ENCODE peak calls at places on chromosomes 7 and 10, in four cellular contexts. K is A549, T is tibial nerve, R is stomach. H is an unnamed sample.

GRCh38 chr7:44765579-44766415 is 17.1 kb downstream of the ZMIZ2 start:
- DNase-seq in K (no peak), R (no peak), T (no peak), H (no peak)

GRCh38 chr10:121406823-121407545 is 191.3 kb downstream of the FGFR2 start:
- DNase-seq in T (no peak), K (no peak), R (no peak), H (no peak)

GRCh38 chr7:52741670-52742069 is 293.8 kb upstream of the POM121L12 start:
- DNase-seq in R (no peak), T (no peak), K (no peak), H (no peak)

GRCh38 chr7:54116956-54117355 is 425.2 kb upstream of the VSTM2A start:
- DNase-seq in T (no peak), R (no peak), K (no peak), H (no peak)

GRCh38 chr7:66307591-66308215 is 102.6 kb downstream of the TPST1 start:
- DNase-seq in T (no peak), K (no peak), R (peak), H (no peak)

GRCh38 chr7:64892116-64892515 is 11.0 kb upstream of the ZNF273 start:
- DNase-seq in R (no peak), K (no peak), T (no peak), H (no peak)

GRCh38 chr7:15652776-15653290 is 33.6 kb downstream of the MEOX2 start:
- DNase-seq in R (no peak), K (no peak), T (no peak), H (no peak)

GRCh38 chr10:13183625-13184024 is 22.3 kb downstream of the MCM10 start:
- DNase-seq in R (no peak), T (no peak), K (no peak), H (no peak)

GRCh38 chr10:36209480-36209879 is 567.4 kb upstream of the FZD8 start:
- DNase-seq in K (no peak), T (no peak), R (no peak), H (no peak)

GRCh38 chr7:141600139-141600538 is 48.9 kb downstream of the AGK start:
- DNase-seq in R (no peak), T (no peak), K (no peak), H (no peak)

GRCh38 chr7:2138146-2138765 is 94.5 kb downstream of the MAD1L1 start:
- DNase-seq in R (no peak), K (no peak), T (no peak), H (peak)

GRCh38 chr7:22255834-22256233 is 101.1 kb downstream of the RAPGEF5 start:
- DNase-seq in R (peak), K (no peak), T (no peak), H (no peak)

GRCh38 chr10:95819620-95820329 is 63.8 kb downstream of the ENTPD1 start:
- DNase-seq in T (no peak), K (no peak), R (no peak), H (no peak)

GRCh38 chr7:36158321-36158605 is 5.2 kb downstream of the EEPD1 start:
- DNase-seq in T (no peak), K (no peak), R (no peak), H (no peak)

GRCh38 chr10:16996530-16996964 is 133.1 kb downstream of the CUBN start:
- DNase-seq in R (no peak), K (no peak), T (no peak), H (no peak)

GRCh38 chr7:50142421-50143113 is 49.5 kb upstream of the ZPBP start:
- DNase-seq in T (no peak), K (no peak), R (no peak), H (no peak)

GRCh38 chr10:1188556-1189135 is 132.5 kb downstream of the WDR37 start:
- DNase-seq in R (no peak), K (no peak), T (peak), H (no peak)

GRCh38 chr7:5476001-5476400 is 52.4 kb upstream of the TNRC18 start:
- DNase-seq in R (no peak), T (no peak), K (no peak), H (no peak)

GRCh38 chr10:16995867-16996529 is 133.6 kb downstream of the CUBN start:
- DNase-seq in K (no peak), R (no peak), T (no peak), H (no peak)

GRCh38 chr7:40551685-40552576 is 417.1 kb downstream of the SUGCT start:
- DNase-seq in R (no peak), K (no peak), T (no peak), H (no peak)

GRCh38 chr7:155069992-155070827 is at the start of gene HTR5A:
- DNase-seq in R (peak), T (peak), K (peak), H (peak)

GRCh38 chr7:81478664-81479063 is 291.2 kb downstream of the HGF start:
- DNase-seq in R (peak), T (no peak), K (no peak), H (peak)

GRCh38 chr7:27108390-27109127 is 6.1 kb upstream of the HOXA2 start:
- DNase-seq in K (no peak), T (no peak), R (no peak), H (peak)
- TF ChIP-seq POLR2A in K (no peak), T (no peak), R (no peak), H (peak)

GRCh38 chr10:22624289-22624738 is 90.1 kb downstream of the PIP4K2A start:
- DNase-seq in T (no peak), K (no peak), R (no peak), H (no peak)
- TF ChIP-seq EP300 in T (peak), K (peak), R (no peak), H (no peak)

DNA sequence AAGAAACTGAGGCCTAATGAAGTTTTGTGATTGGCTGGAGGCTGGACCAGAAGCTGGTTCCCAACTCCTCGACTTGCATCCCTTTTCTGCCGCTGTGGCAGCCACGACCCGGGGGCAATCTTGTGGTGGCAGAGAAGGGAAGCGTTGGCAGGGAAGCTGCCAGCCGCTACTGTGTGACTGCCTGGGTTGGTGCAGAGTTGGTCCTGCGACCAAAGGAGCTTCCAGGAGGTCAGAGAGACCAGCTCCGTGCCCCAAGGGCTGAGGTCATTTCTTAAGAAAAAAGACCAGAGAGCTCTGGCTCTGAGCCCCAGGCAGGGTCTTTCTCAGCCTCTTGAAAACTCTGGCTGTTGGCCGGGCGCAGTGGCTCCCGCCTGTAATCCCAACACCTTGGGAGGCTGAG is 47.2 kb downstream of the PRF1 start:
- DNase-seq in T (no peak), K (no peak), R (no peak), H (no peak)
- TF ChIP-seq CTCF in T (no peak), K (no peak), R (no peak), H (no peak)

DNA sequence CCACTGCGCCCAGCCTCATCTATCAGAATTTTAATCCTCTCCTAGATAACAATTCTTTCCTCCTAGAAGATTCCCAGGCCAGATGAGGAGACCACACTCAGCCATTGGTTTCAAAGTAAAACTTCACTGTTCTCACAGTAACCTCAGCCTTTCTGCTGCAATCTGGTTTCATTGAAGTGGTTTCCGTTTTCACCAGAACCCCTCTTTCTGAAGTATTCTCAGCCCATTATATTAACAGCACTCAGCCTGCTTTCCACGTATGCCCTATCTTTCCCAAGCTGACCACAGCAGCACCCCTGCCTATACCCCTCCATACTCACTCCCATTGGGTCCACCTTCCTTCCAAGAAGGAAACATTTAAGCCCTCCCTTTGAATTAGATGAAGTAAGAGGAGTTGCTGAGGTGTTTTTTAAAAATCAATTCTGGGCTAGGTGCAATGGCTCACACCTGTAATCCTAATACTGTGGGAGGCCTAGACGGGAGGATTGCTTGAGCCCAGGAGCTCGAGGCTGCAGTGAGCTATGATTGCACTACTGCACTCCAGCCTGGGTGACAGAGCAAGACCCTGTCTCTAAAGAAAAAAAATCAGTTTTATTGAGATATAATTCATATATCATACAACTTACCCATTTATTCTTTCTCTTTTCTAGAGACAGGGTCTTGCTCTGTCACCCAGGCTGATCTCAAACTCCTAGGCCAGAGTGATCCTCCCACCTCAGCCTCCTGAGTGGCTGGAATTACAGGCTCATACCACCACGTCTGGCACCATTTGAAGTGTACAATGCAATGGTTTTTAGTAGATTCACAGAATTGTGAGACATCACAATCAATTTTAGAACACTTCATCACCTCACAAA is 11.3 kb downstream of the PLAU start:
- DNase-seq in T (no peak), K (no peak), R (no peak), H (no peak)
- TF ChIP-seq POLR2A in T (no peak), K (no peak), R (no peak), H (no peak)

DNA sequence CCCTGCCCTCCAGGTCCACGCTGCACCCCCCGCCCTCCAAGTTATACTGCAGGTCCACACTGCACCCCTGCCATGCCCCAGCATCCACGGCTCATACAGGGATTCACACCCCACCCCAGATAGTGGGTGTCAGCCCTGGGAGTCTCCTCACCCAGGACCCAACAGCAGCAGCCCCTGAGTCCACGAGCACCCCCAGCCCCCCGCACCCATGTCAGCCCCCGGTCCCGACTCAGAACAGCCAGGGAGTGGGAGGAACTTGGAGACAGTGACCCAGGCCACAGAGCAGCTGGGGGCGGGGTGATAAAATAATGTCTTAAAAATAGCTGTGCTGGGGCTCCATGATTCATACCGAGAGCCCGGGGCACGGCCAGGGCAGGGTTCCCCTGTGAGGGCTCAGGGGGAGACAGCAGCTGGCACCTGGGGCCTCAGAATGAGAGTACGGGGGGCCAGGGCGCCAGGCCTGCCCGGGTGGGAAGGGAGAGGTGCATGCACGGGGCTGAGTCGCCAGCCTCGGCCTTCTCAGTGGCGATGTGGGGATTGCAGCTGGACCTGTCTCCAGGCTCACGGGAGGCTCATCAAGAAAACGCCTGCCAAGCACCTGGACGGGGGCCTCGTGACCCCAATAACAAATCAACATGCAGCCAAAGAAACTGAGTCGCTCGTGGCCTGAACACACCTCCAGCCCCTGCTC is 29.8 kb downstream of the ADAP1 start:
- DNase-seq in R (peak), T (no peak), K (no peak), H (peak)
- TF ChIP-seq EP300 in R (no peak), T (no peak), K (no peak), H (no peak)

DNA sequence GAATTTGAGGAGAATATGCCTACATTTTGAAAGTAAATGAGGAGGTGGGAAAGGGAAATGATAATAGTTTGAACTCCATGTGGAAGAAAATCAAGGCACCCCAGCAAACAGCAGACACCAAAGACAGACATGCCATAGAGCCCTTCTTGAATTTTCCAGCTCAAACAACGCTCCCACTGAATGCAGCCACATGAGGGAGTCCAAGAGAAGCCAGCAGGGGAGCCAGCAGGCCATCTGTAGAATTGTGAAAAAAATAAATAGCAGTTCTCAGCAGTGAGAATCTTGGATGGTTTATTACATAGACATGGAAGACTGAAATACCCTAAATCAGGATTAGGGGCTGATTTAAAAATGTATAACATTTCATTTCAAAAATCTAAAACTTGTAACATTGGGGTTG is 1567.3 kb upstream of the LRRTM3 start:
- DNase-seq in K (no peak), T (no peak), R (no peak), H (no peak)
- TF ChIP-seq CTCF in K (peak), T (no peak), R (no peak), H (no peak)

GRCh38 chr7:137656850-137657232 is 189.9 kb downstream of the DGKI start:
- DNase-seq in R (no peak), T (no peak), K (no peak), H (no peak)

GRCh38 chr7:137655804-137656203 is 191.0 kb downstream of the DGKI start:
- DNase-seq in R (no peak), K (no peak), T (no peak), H (no peak)

GRCh38 chr7:137656227-137656849 is 190.4 kb downstream of the DGKI start:
- DNase-seq in T (peak), K (peak), R (peak), H (peak)

GRCh38 chr7:137657476-137658193 is 189.1 kb downstream of the DGKI start:
- DNase-seq in R (no peak), T (no peak), K (no peak), H (no peak)

DNA sequence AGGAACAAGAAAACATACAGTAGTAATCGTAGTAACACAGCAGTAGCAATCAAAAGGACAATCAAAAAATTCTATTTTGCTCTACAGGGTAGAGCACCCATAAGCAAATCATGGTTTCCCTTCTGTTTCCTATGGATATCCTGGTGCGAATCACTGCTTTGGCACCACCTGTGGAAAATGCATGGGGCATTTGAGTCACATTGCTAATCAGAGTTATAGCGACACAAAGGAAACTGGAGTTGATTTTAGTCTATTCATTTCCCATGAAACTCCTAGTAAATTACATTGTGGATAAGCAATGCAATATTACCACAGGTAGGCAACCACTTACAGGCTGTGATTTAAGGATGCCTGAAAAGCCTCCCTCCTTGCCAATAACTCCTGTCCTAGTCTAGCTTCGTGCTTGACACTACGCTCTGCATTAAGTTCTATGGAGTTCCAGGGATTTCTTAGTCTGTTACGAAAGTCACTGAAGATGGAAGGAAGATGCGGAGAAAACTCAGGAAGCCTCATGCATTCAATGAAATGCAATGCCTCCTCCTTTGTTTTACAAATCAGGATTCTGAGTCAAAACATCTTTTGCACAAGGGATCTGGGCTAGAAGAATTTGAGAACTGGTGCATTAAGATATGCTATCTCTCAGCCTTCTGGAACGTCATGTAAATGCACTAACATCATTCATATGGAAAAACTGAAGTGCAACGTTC is 188.4 kb downstream of the DGKI start:
- DNase-seq in K (no peak), R (no peak), T (no peak), H (no peak)
- TF ChIP-seq POLR2A in K (no peak), R (no peak), T (no peak), H (no peak)

H was measured in upper lobe of left lung.